ENCODE peak calls at places on chromosomes 7 and 10, in four cellular contexts. K is GDM1, W is A172, H is DMS153. F is an unnamed sample.

GRCh38 chr10:14926061-14926470 is 27.8 kb downstream of the DCLRE1C start:
- DNase-seq in K (no peak), W (no peak), H (no peak), F (no peak)

GRCh38 chr10:43355749-43356371 is 15.6 kb upstream of the FXYD4 start:
- DNase-seq in K (no peak), W (peak), H (no peak), F (no peak)

GRCh38 chr10:50637003-50637579 is 13.3 kb upstream of the SGMS1 start:
- DNase-seq in K (no peak), W (no peak), H (no peak), F (no peak)

GRCh38 chr7:23181684-23182553 is at the start of gene NUP42:
- DNase-seq in K (peak), W (peak), H (peak), F (peak)

GRCh38 chr7:55533050-55533728 is 39.1 kb downstream of the VOPP1 start:
- DNase-seq in K (peak), W (peak), H (no peak), F (no peak)

GRCh38 chr10:89783406-89783805 is 82.0 kb downstream of the KIF20B start:
- DNase-seq in K (no peak), W (no peak), H (no peak), F (no peak)

GRCh38 chr7:123749537-123749857 is 694 bp upstream of the WASL start:
- DNase-seq in K (peak), W (no peak), H (no peak), F (no peak)

GRCh38 chr10:33165911-33166310 is 168.6 kb downstream of the NRP1 start:
- DNase-seq in K (no peak), W (no peak), H (no peak), F (no peak)

GRCh38 chr7:7639421-7639820 is 1.1 kb upstream of the UMAD1 start:
- DNase-seq in K (no peak), W (no peak), H (no peak), F (no peak)

GRCh38 chr10:130764651-130765050 is 546.9 kb downstream of the TCERG1L start:
- DNase-seq in K (no peak), W (no peak), H (no peak), F (no peak)

GRCh38 chr10:124539935-124540641 is 78.5 kb downstream of the LHPP start:
- DNase-seq in K (peak), W (no peak), H (no peak), F (peak)

GRCh38 chr7:1537631-1538412 is 7.3 kb downstream of the MAFK start:
- DNase-seq in K (no peak), W (peak), H (no peak), F (peak)

GRCh38 chr7:150322833-150323681 is at the start of the genes ACTR3C and LRRC61:
- DNase-seq in K (no peak), W (no peak), H (peak), F (peak)

GRCh38 chr7:132399367-132399766 is 176.9 kb downstream of the PLXNA4 start:
- DNase-seq in K (no peak), W (no peak), H (no peak), F (no peak)

GRCh38 chr7:128922496-128923410 is 12.2 kb upstream of the KCP start:
- DNase-seq in K (no peak), W (no peak), H (no peak), F (no peak)

GRCh38 chr10:95476482-95477174 is 84.5 kb downstream of the SORBS1 start:
- DNase-seq in K (no peak), W (no peak), H (no peak), F (no peak)

GRCh38 chr10:11098628-11099027 is 81.0 kb downstream of the CELF2 start:
- DNase-seq in K (no peak), W (no peak), H (no peak), F (no peak)

GRCh38 chr10:102633282-102633681 is 11.0 kb upstream of the TRIM8 start:
- DNase-seq in K (peak), W (peak), H (no peak), F (no peak)

GRCh38 chr10:95532536-95532935 is 28.6 kb downstream of the SORBS1 start:
- DNase-seq in K (no peak), W (no peak), H (no peak), F (no peak)

F was measured in neural crest cell.